ENCODE peak calls at places on chromosomes 6 and 20, in ten cellular contexts. One of them, this sample, is unnamed.

GRCh38 chr6:101001012-101001411 is 119.9 kb upstream of the ASCC3 start:
- DNase-seq in tibial nerve: no peak
- DNase-seq in foreskin fibroblast: no peak
- DNase-seq in cardiac muscle cell: no peak
- DNase-seq in breast epithelium: no peak
- DNase-seq in body of pancreas: no peak
- DNase-seq in MM.1S: no peak
- DNase-seq in BJ: no peak
- DNase-seq in stomach: no peak
- DNase-seq in activated B cell treated with CpG ODN at 0.5 μM for 24 hours: no peak
- DNase-seq in this sample: no peak

GRCh38 chr6:119349341-119350201 is at the start of gene MAN1A1:
- DNase-seq in BJ: no peak
- DNase-seq in foreskin fibroblast: peak
- DNase-seq in stomach: peak
- DNase-seq in tibial nerve: peak
- DNase-seq in cardiac muscle cell: peak
- DNase-seq in MM.1S: peak
- DNase-seq in activated B cell treated with CpG ODN at 0.5 μM for 24 hours: peak
- DNase-seq in body of pancreas: peak
- DNase-seq in breast epithelium: peak
- DNase-seq in this sample: peak

GRCh38 chr20:59888050-59888449 is 45.4 kb downstream of the SYCP2 start:
- DNase-seq in MM.1S: no peak
- DNase-seq in BJ: no peak
- DNase-seq in stomach: no peak
- DNase-seq in cardiac muscle cell: no peak
- DNase-seq in body of pancreas: no peak
- DNase-seq in tibial nerve: no peak
- DNase-seq in breast epithelium: no peak
- DNase-seq in activated B cell treated with CpG ODN at 0.5 μM for 24 hours: no peak
- DNase-seq in foreskin fibroblast: no peak
- DNase-seq in this sample: no peak

GRCh38 chr6:121816361-121816760 is 380.9 kb downstream of the GJA1 start:
- DNase-seq in foreskin fibroblast: peak
- DNase-seq in activated B cell treated with CpG ODN at 0.5 μM for 24 hours: no peak
- DNase-seq in stomach: no peak
- DNase-seq in tibial nerve: no peak
- DNase-seq in body of pancreas: no peak
- DNase-seq in BJ: no peak
- DNase-seq in breast epithelium: no peak
- DNase-seq in MM.1S: no peak
- DNase-seq in cardiac muscle cell: no peak
- DNase-seq in this sample: no peak

GRCh38 chr6:5995705-5996686 is 10.7 kb downstream of the NRN1 start:
- DNase-seq in MM.1S: no peak
- DNase-seq in stomach: no peak
- DNase-seq in breast epithelium: peak
- DNase-seq in foreskin fibroblast: peak
- DNase-seq in body of pancreas: peak
- DNase-seq in activated B cell treated with CpG ODN at 0.5 μM for 24 hours: no peak
- DNase-seq in cardiac muscle cell: peak
- DNase-seq in tibial nerve: peak
- DNase-seq in BJ: no peak
- DNase-seq in this sample: peak

GRCh38 chr6:166589334-166589731 is 2.9 kb upstream of the RAMACL start:
- DNase-seq in BJ: no peak
- DNase-seq in tibial nerve: no peak
- DNase-seq in body of pancreas: no peak
- DNase-seq in breast epithelium: no peak
- DNase-seq in MM.1S: no peak
- DNase-seq in cardiac muscle cell: no peak
- DNase-seq in activated B cell treated with CpG ODN at 0.5 μM for 24 hours: no peak
- DNase-seq in stomach: no peak
- DNase-seq in foreskin fibroblast: no peak
- DNase-seq in this sample: no peak

GRCh38 chr6:38566295-38566694 is 73.4 kb downstream of the BTBD9 start:
- DNase-seq in cardiac muscle cell: no peak
- DNase-seq in MM.1S: no peak
- DNase-seq in breast epithelium: no peak
- DNase-seq in foreskin fibroblast: peak
- DNase-seq in stomach: no peak
- DNase-seq in body of pancreas: no peak
- DNase-seq in activated B cell treated with CpG ODN at 0.5 μM for 24 hours: no peak
- DNase-seq in BJ: no peak
- DNase-seq in tibial nerve: no peak
- DNase-seq in this sample: no peak

GRCh38 chr6:144912474-144912873 is 627.3 kb downstream of the UTRN start:
- DNase-seq in stomach: no peak
- DNase-seq in BJ: peak
- DNase-seq in cardiac muscle cell: no peak
- DNase-seq in tibial nerve: no peak
- DNase-seq in body of pancreas: no peak
- DNase-seq in foreskin fibroblast: peak
- DNase-seq in MM.1S: no peak
- DNase-seq in breast epithelium: no peak
- DNase-seq in activated B cell treated with CpG ODN at 0.5 μM for 24 hours: no peak
- DNase-seq in this sample: no peak

GRCh38 chr20:60365882-60366281 is 407.7 kb downstream of the CDH26 start:
- DNase-seq in tibial nerve: no peak
- DNase-seq in cardiac muscle cell: no peak
- DNase-seq in foreskin fibroblast: no peak
- DNase-seq in activated B cell treated with CpG ODN at 0.5 μM for 24 hours: no peak
- DNase-seq in stomach: no peak
- DNase-seq in MM.1S: no peak
- DNase-seq in BJ: no peak
- DNase-seq in breast epithelium: no peak
- DNase-seq in body of pancreas: no peak
- DNase-seq in this sample: no peak

GRCh38 chr6:110037726-110038295 is 59.7 kb downstream of the GPR6 start:
- DNase-seq in MM.1S: no peak
- DNase-seq in tibial nerve: no peak
- DNase-seq in breast epithelium: no peak
- DNase-seq in cardiac muscle cell: no peak
- DNase-seq in stomach: no peak
- DNase-seq in body of pancreas: no peak
- DNase-seq in foreskin fibroblast: no peak
- DNase-seq in BJ: no peak
- DNase-seq in activated B cell treated with CpG ODN at 0.5 μM for 24 hours: no peak
- DNase-seq in this sample: no peak

GRCh38 chr6:16676978-16677377 is 84.3 kb downstream of the ATXN1 start:
- DNase-seq in breast epithelium: no peak
- DNase-seq in tibial nerve: no peak
- DNase-seq in body of pancreas: peak
- DNase-seq in MM.1S: no peak
- DNase-seq in activated B cell treated with CpG ODN at 0.5 μM for 24 hours: no peak
- DNase-seq in BJ: peak
- DNase-seq in stomach: no peak
- DNase-seq in cardiac muscle cell: no peak
- DNase-seq in foreskin fibroblast: peak
- DNase-seq in this sample: no peak

GRCh38 chr6:20332441-20333006 is 69.2 kb upstream of the E2F3 start:
- DNase-seq in stomach: no peak
- DNase-seq in BJ: no peak
- DNase-seq in cardiac muscle cell: peak
- DNase-seq in breast epithelium: no peak
- DNase-seq in activated B cell treated with CpG ODN at 0.5 μM for 24 hours: no peak
- DNase-seq in foreskin fibroblast: no peak
- DNase-seq in body of pancreas: no peak
- DNase-seq in tibial nerve: no peak
- DNase-seq in MM.1S: no peak
- DNase-seq in this sample: no peak

GRCh38 chr20:48295445-48295903 is 510.2 kb upstream of the SULF2 start:
- DNase-seq in foreskin fibroblast: peak
- DNase-seq in tibial nerve: peak
- DNase-seq in breast epithelium: peak
- DNase-seq in activated B cell treated with CpG ODN at 0.5 μM for 24 hours: no peak
- DNase-seq in BJ: peak
- DNase-seq in MM.1S: no peak
- DNase-seq in body of pancreas: peak
- DNase-seq in stomach: no peak
- DNase-seq in cardiac muscle cell: peak
- DNase-seq in this sample: no peak

GRCh38 chr6:35719830-35720733 is 16.8 kb upstream of the ARMC12 start:
- DNase-seq in cardiac muscle cell: peak
- DNase-seq in activated B cell treated with CpG ODN at 0.5 μM for 24 hours: peak
- DNase-seq in body of pancreas: no peak
- DNase-seq in foreskin fibroblast: peak
- DNase-seq in MM.1S: no peak
- DNase-seq in tibial nerve: no peak
- DNase-seq in breast epithelium: no peak
- DNase-seq in stomach: no peak
- DNase-seq in BJ: no peak
- DNase-seq in this sample: no peak

GRCh38 chr6:146664871-146665270 is 66.1 kb downstream of the ADGB start:
- DNase-seq in BJ: no peak
- DNase-seq in MM.1S: no peak
- DNase-seq in stomach: no peak
- DNase-seq in activated B cell treated with CpG ODN at 0.5 μM for 24 hours: no peak
- DNase-seq in foreskin fibroblast: no peak
- DNase-seq in body of pancreas: no peak
- DNase-seq in cardiac muscle cell: no peak
- DNase-seq in breast epithelium: no peak
- DNase-seq in tibial nerve: no peak
- DNase-seq in this sample: no peak

GRCh38 chr6:146673069-146673468 is 74.3 kb downstream of the ADGB start:
- DNase-seq in breast epithelium: no peak
- DNase-seq in stomach: no peak
- DNase-seq in activated B cell treated with CpG ODN at 0.5 μM for 24 hours: no peak
- DNase-seq in body of pancreas: no peak
- DNase-seq in MM.1S: no peak
- DNase-seq in foreskin fibroblast: no peak
- DNase-seq in cardiac muscle cell: no peak
- DNase-seq in BJ: no peak
- DNase-seq in tibial nerve: no peak
- DNase-seq in this sample: no peak

GRCh38 chr6:146666909-146667308 is 68.1 kb downstream of the ADGB start:
- DNase-seq in BJ: no peak
- DNase-seq in activated B cell treated with CpG ODN at 0.5 μM for 24 hours: no peak
- DNase-seq in body of pancreas: no peak
- DNase-seq in foreskin fibroblast: no peak
- DNase-seq in breast epithelium: no peak
- DNase-seq in stomach: no peak
- DNase-seq in MM.1S: no peak
- DNase-seq in cardiac muscle cell: no peak
- DNase-seq in tibial nerve: no peak
- DNase-seq in this sample: no peak

DNA sequence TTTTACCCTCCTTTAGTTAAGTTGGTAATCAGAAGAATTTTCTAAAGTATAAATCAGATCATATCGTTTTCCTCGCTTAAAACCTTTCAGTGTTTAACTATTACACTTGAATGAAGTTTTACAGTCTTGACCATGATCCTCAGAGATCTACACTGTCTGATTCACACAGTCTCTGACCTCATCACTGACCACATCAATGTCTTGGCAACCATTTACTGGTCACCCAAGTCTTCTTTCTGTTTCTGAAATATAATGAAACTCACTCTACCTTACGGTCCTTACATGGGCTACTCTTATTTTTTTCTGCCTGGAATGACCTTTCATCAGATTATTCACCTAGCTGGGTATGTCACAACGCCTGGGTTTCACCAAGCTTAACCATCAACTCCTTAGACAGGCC is 71.4 kb downstream of the ADGB start:
- DNase-seq in BJ: no peak
- DNase-seq in stomach: no peak
- DNase-seq in cardiac muscle cell: no peak
- DNase-seq in foreskin fibroblast: peak
- DNase-seq in body of pancreas: no peak
- DNase-seq in MM.1S: no peak
- DNase-seq in tibial nerve: no peak
- DNase-seq in breast epithelium: no peak
- DNase-seq in activated B cell treated with CpG ODN at 0.5 μM for 24 hours: no peak
- DNase-seq in this sample: no peak
- TF ChIP-seq CTCF in BJ: no peak
- TF ChIP-seq CTCF in stomach: no peak
- TF ChIP-seq CTCF in cardiac muscle cell: no peak
- TF ChIP-seq CTCF in foreskin fibroblast: no peak
- TF ChIP-seq CTCF in body of pancreas: no peak
- TF ChIP-seq CTCF in MM.1S: no peak
- TF ChIP-seq CTCF in tibial nerve: no peak
- TF ChIP-seq CTCF in breast epithelium: no peak
- TF ChIP-seq CTCF in activated B cell treated with CpG ODN at 0.5 μM for 24 hours: no peak
- TF ChIP-seq CTCF in this sample: no peak

GRCh38 chr6:132007474-132008190 is 56.5 kb upstream of the CCN2 start:
- DNase-seq in BJ: no peak
- DNase-seq in cardiac muscle cell: no peak
- DNase-seq in MM.1S: no peak
- DNase-seq in breast epithelium: no peak
- DNase-seq in body of pancreas: no peak
- DNase-seq in activated B cell treated with CpG ODN at 0.5 μM for 24 hours: no peak
- DNase-seq in tibial nerve: no peak
- DNase-seq in foreskin fibroblast: peak
- DNase-seq in stomach: no peak
- DNase-seq in this sample: no peak
- TF ChIP-seq CTCF in BJ: no peak
- TF ChIP-seq CTCF in cardiac muscle cell: no peak
- TF ChIP-seq CTCF in MM.1S: no peak
- TF ChIP-seq CTCF in breast epithelium: no peak
- TF ChIP-seq CTCF in body of pancreas: no peak
- TF ChIP-seq CTCF in activated B cell treated with CpG ODN at 0.5 μM for 24 hours: no peak
- TF ChIP-seq CTCF in tibial nerve: no peak
- TF ChIP-seq CTCF in foreskin fibroblast: no peak
- TF ChIP-seq CTCF in stomach: no peak
- TF ChIP-seq CTCF in this sample: no peak

DNA sequence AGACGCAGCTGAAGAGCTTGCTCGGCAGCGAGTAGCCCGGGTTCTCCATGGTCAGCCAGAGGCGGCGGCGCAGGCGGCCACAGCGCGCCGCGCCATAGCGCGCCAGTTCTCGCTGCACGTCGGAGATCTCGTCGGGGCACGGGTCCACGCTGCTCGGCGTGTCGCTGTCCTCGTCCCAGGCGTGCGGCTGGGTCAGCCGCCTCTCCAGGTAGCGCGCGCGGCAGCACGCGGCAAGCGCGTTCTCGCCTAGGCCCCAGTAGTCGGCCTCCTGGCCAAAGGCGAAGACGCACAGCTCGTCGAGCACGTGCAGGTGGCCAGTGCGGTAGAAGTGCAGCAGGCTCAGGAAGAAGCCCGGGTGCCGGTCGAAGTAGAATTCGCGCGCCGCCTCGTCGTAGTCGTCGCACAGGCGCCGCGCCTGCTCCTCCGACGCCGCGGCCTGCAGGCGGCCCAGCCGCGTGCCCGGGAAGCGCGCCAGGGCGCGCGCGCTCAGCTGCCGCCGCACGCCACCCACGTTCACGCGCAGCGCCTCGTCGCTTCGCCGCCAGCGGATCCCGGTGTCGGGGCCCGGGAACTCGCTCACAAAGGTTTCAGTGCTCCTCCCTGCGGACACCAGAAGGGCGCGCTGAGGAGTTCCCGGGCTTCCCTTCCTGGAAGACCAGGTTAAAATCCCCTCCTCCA is 2.7 kb downstream of the KCNS1 start:
- DNase-seq in body of pancreas: peak
- DNase-seq in MM.1S: no peak
- DNase-seq in BJ: no peak
- DNase-seq in activated B cell treated with CpG ODN at 0.5 μM for 24 hours: no peak
- DNase-seq in foreskin fibroblast: peak
- DNase-seq in tibial nerve: no peak
- DNase-seq in stomach: peak
- DNase-seq in breast epithelium: no peak
- DNase-seq in cardiac muscle cell: peak
- DNase-seq in this sample: no peak
- TF ChIP-seq CTCF in body of pancreas: no peak
- TF ChIP-seq CTCF in MM.1S: no peak
- TF ChIP-seq CTCF in BJ: peak
- TF ChIP-seq CTCF in activated B cell treated with CpG ODN at 0.5 μM for 24 hours: no peak
- TF ChIP-seq CTCF in foreskin fibroblast: peak
- TF ChIP-seq CTCF in tibial nerve: peak
- TF ChIP-seq CTCF in stomach: no peak
- TF ChIP-seq CTCF in breast epithelium: no peak
- TF ChIP-seq CTCF in cardiac muscle cell: peak
- TF ChIP-seq CTCF in this sample: peak

GRCh38 chr6:42690872-42691271 is 31.5 kb downstream of the PRPH2 start:
- DNase-seq in BJ: no peak
- DNase-seq in MM.1S: no peak
- DNase-seq in breast epithelium: no peak
- DNase-seq in activated B cell treated with CpG ODN at 0.5 μM for 24 hours: no peak
- DNase-seq in body of pancreas: no peak
- DNase-seq in stomach: no peak
- DNase-seq in tibial nerve: no peak
- DNase-seq in foreskin fibroblast: no peak
- DNase-seq in cardiac muscle cell: no peak
- DNase-seq in this sample: no peak
- TF ChIP-seq CTCF in BJ: no peak
- TF ChIP-seq CTCF in MM.1S: no peak
- TF ChIP-seq CTCF in breast epithelium: no peak
- TF ChIP-seq CTCF in activated B cell treated with CpG ODN at 0.5 μM for 24 hours: no peak
- TF ChIP-seq CTCF in body of pancreas: no peak
- TF ChIP-seq CTCF in stomach: no peak
- TF ChIP-seq CTCF in tibial nerve: no peak
- TF ChIP-seq CTCF in foreskin fibroblast: no peak
- TF ChIP-seq CTCF in cardiac muscle cell: no peak
- TF ChIP-seq CTCF in this sample: no peak

This sample was measured in progenitor cell of endocrine pancreas.